ENCODE peak calls at places on chromosomes 6 and 20, in six cellular contexts. V is heart right ventricle, C is uterus, T is colonic mucosa, M is A673, S is gastrocnemius medialis. J is an unnamed sample.

GRCh38 chr20:44211177-44212039 is 837 bp upstream of the OSER1 start:
- DNase-seq in T (peak; percentile 55), M (no peak), C (no peak), V (no peak), S (peak; percentile 33), J (no peak)

GRCh38 chr6:161435426-161436065 is 161.7 kb upstream of the AGPAT4 start:
- DNase-seq in M (no peak), C (no peak), T (no peak), S (no peak), V (no peak), J (no peak)

GRCh38 chr6:1405221-1405620 is 15.8 kb downstream of the FOXF2 start:
- DNase-seq in T (no peak), S (no peak), C (no peak), M (no peak), V (no peak), J (no peak)

GRCh38 chr6:100115702-100116101 is 121.7 kb upstream of the MCHR2 start:
- DNase-seq in V (no peak), M (no peak), T (no peak), C (no peak), S (no peak), J (no peak)

GRCh38 chr6:52598123-52598823 is 21.4 kb upstream of the TRAM2 start:
- DNase-seq in V (peak; percentile 76), T (peak; percentile 52), S (peak; percentile 40), M (peak; percentile 91), C (peak; percentile 69), J (peak; percentile 11)

GRCh38 chr20:61628901-61629300 is 376.8 kb downstream of the CDH4 start:
- DNase-seq in C (no peak), M (no peak), T (no peak), S (no peak), V (no peak), J (no peak)

GRCh38 chr6:33707771-33708170 is 3.7 kb downstream of the UQCC2 start:
- DNase-seq in V (no peak), S (no peak), M (no peak), C (no peak), T (no peak), J (no peak)

GRCh38 chr20:49385471-49385870 is 97.0 kb downstream of the KCNB1 start:
- DNase-seq in S (peak; percentile 47), C (no peak), V (no peak), T (no peak), M (peak; percentile 62), J (no peak)

GRCh38 chr6:119526609-119527605 is 177.3 kb upstream of the MAN1A1 start:
- DNase-seq in M (peak; percentile 7), S (no peak), C (no peak), V (no peak), T (no peak), J (no peak)

GRCh38 chr6:32194825-32195651 is 2.6 kb upstream of the GPSM3 start:
- DNase-seq in M (peak; percentile 76), C (no peak), V (peak; percentile 59), S (peak; percentile 57), T (peak; percentile 60), J (no peak)

GRCh38 chr6:95690328-95690727 is 113.0 kb downstream of the MANEA start:
- DNase-seq in M (no peak), V (no peak), C (no peak), S (no peak), T (no peak), J (no peak)

GRCh38 chr20:58850693-58851174 is at the start of gene GNAS-AS1:
- DNase-seq in T (peak; percentile 84), C (peak; percentile 78), S (peak; percentile 80), M (peak; percentile 93), V (peak; percentile 85), J (peak; percentile 73)

GRCh38 chr6:123089223-123089622 is 93.2 kb downstream of the CLVS2 start:
- DNase-seq in M (no peak), V (no peak), C (no peak), T (no peak), S (no peak), J (no peak)

GRCh38 chr6:129624488-129624887 is 85.5 kb downstream of the ARHGAP18 start:
- DNase-seq in V (no peak), S (no peak), C (no peak), T (no peak), M (no peak), J (no peak)

GRCh38 chr20:46088409-46089075 is 1.2 kb downstream of the NCOA5 start:
- DNase-seq in V (no peak), S (no peak), C (no peak), M (peak; percentile 26), T (no peak), J (no peak)

GRCh38 chr6:126063512-126064146 is 77.3 kb downstream of the TRMT11 start:
- DNase-seq in C (no peak), V (no peak), S (no peak), T (no peak), M (no peak), J (no peak)

GRCh38 chr20:51969191-51969590 is 166.9 kb upstream of the SALL4 start:
- DNase-seq in V (no peak), C (no peak), T (no peak), M (no peak), S (no peak), J (no peak)

GRCh38 chr6:10458287-10458686 is 43.4 kb upstream of the TFAP2A start:
- DNase-seq in V (no peak), M (no peak), S (no peak), T (no peak), C (no peak), J (no peak)

GRCh38 chr20:60283281-60283680 is 325.1 kb downstream of the CDH26 start:
- DNase-seq in V (no peak), T (no peak), C (no peak), S (no peak), M (no peak), J (no peak)

GRCh38 chr6:111593516-111593824 is 12.2 kb downstream of the TRAF3IP2 start:
- DNase-seq in C (no peak), S (no peak), V (no peak), M (no peak), T (no peak), J (no peak)

GRCh38 chr6:111592726-111593515 is 12.8 kb downstream of the TRAF3IP2 start:
- DNase-seq in M (no peak), S (no peak), T (no peak), V (no peak), C (no peak), J (no peak)

GRCh38 chr6:111591901-111592461 is 13.7 kb downstream of the TRAF3IP2 start:
- DNase-seq in C (no peak), T (no peak), V (no peak), S (no peak), M (no peak), J (no peak)

GRCh38 chr6:111590209-111590955 is 15.3 kb downstream of the TRAF3IP2 start:
- DNase-seq in S (no peak), C (no peak), M (no peak), V (no peak), T (no peak), J (no peak)

GRCh38 chr6:111591370-111591900 is 14.2 kb downstream of the TRAF3IP2 start:
- DNase-seq in M (peak; percentile 76), V (no peak), C (peak; percentile 94), S (peak; percentile 99), T (peak; percentile 76), J (no peak)
- H3K4me1 ChIP-seq in M (peaks cover 20% of the 10 kb centered on the region), V (peaks cover 49% of the 10 kb centered on the region), C (peaks cover 9% of the 10 kb centered on the region), S (peaks cover 50% of the 10 kb centered on the region), T (no peaks in the 10 kb centered on the region), J (peaks cover 15% of the 10 kb centered on the region)

GRCh38 chr6:37052027-37052628 is 46.7 kb downstream of the FGD2 start:
- DNase-seq in S (no peak), T (no peak), M (no peak), V (no peak), C (no peak), J (no peak)
- H3K4me1 ChIP-seq in S (peaks cover 6% of the 10 kb centered on the region), T (peaks cover 14% of the 10 kb centered on the region), M (no peaks in the 10 kb centered on the region), V (peaks cover 36% of the 10 kb centered on the region), C (no peaks in the 10 kb centered on the region), J (peaks cover 53% of the 10 kb centered on the region)

GRCh38 chr20:32559753-32560380 is 25.3 kb downstream of the NOL4L start:
- DNase-seq in C (no peak), V (no peak), S (no peak), M (no peak), T (no peak), J (no peak)
- H3K4me1 ChIP-seq in C (no peaks in the 10 kb centered on the region), V (no peaks in the 10 kb centered on the region), S (no peaks in the 10 kb centered on the region), M (no peaks in the 10 kb centered on the region), T (no peaks in the 10 kb centered on the region), J (peaks cover 45% of the 10 kb centered on the region)

GRCh38 chr6:15363164-15363522 is 117.3 kb downstream of the JARID2 start:
- DNase-seq in S (no peak), T (no peak), M (no peak), C (no peak), V (no peak), J (no peak)
- H3K4me1 ChIP-seq in S (peaks cover 76% of the 10 kb centered on the region), T (peaks cover 13% of the 10 kb centered on the region), M (peaks cover 59% of the 10 kb centered on the region), C (no peaks in the 10 kb centered on the region), V (peaks cover 58% of the 10 kb centered on the region), J (peaks cover 53% of the 10 kb centered on the region)